ENCODE peak calls at places on chromosomes 6 and 20, in ten cellular contexts. S is activated B cell treated with CpG ODN at 0.5 μM for 24 hours; B is activated T-cell treated with anti-CD3 and anti-CD28 coated beads, Interleukin-2, amount 50 U/mL, for 72 hours; O is gastroesophageal sphincter; J is activated naive CD8-positive, alpha-beta T cell treated with anti-CD3 and anti-CD28 coated beads, Interleukin-2, amount 50 U/mL, for 24 hours; A is right cardiac atrium; N is naive thymus-derived CD4-positive, alpha-beta T cell; V is body of pancreas; U is IMR-90; H is HCT116. D is an unnamed sample.

GRCh38 chr6:4067673-4068072 is 11.3 kb downstream of the FAM217A start:
- ATAC-seq in O (no peak), B (no peak), A (no peak), U (no peak), S (no peak), N (no peak), H (no peak), V (no peak), J (no peak), D (no peak)

GRCh38 chr20:32522775-32523612 is 62.1 kb downstream of the NOL4L start:
- ATAC-seq in N (peak; percentile 12), S (peak; percentile 73), V (no peak), J (peak; percentile 51), H (no peak), O (no peak), A (no peak), U (no peak), B (peak; percentile 42), D (peak; percentile 76)

GRCh38 chr20:47870475-47870874 is 85.2 kb upstream of the SULF2 start:
- ATAC-seq in S (no peak), A (no peak), O (no peak), H (no peak), J (no peak), U (no peak), V (no peak), N (no peak), B (no peak), D (no peak)

GRCh38 chr6:8180327-8181161 is 78.2 kb upstream of the EEF1E1 start:
- ATAC-seq in U (peak; percentile 93), O (no peak), S (no peak), V (no peak), N (no peak), B (no peak), A (no peak), J (no peak), H (peak; percentile 88), D (no peak)

GRCh38 chr6:163386329-163386910 is 28.1 kb upstream of the QKI start:
- ATAC-seq in J (no peak), U (no peak), A (no peak), B (no peak), O (no peak), N (no peak), V (no peak), H (no peak), S (no peak), D (no peak)

GRCh38 chr6:48733581-48733980 is 622.6 kb upstream of the PTCHD4 start:
- ATAC-seq in A (no peak), J (no peak), N (no peak), B (no peak), S (no peak), O (no peak), H (no peak), U (no peak), V (no peak), D (no peak)

GRCh38 chr6:137846772-137847313 is 20.2 kb upstream of the TNFAIP3 start:
- ATAC-seq in A (peak; percentile 80), J (no peak), N (peak; percentile 92), H (no peak), V (peak; percentile 21), O (peak; percentile 73), U (no peak), B (no peak), S (peak; percentile 90), D (peak; percentile 93)

GRCh38 chr20:57167971-57168693 is 98.3 kb downstream of the BMP7 start:
- ATAC-seq in H (peak; percentile 84), A (peak; percentile 53), U (no peak), J (no peak), S (no peak), B (no peak), O (no peak), N (no peak), V (no peak), D (no peak)

GRCh38 chr6:10558575-10558974 is 37.4 kb downstream of the GCNT2 start:
- ATAC-seq in A (no peak), N (no peak), H (no peak), B (no peak), V (no peak), S (no peak), U (no peak), J (no peak), O (no peak), D (no peak)

GRCh38 chr6:122969999-122970398 is 26.0 kb upstream of the CLVS2 start:
- ATAC-seq in O (no peak), A (no peak), N (no peak), V (no peak), B (no peak), J (no peak), S (no peak), H (peak; percentile 68), U (no peak), D (no peak)

GRCh38 chr6:105077592-105078463 is 102.0 kb downstream of the POPDC3 start:
- ATAC-seq in N (no peak), V (no peak), S (no peak), O (no peak), U (peak; percentile 74), A (no peak), H (peak; percentile 58), B (no peak), J (no peak), D (no peak)

GRCh38 chr20:63791497-63792156 is 39.4 kb downstream of the ZBTB46 start:
- ATAC-seq in U (peak; percentile 24), J (no peak), V (no peak), A (peak; percentile 59), H (no peak), B (no peak), O (no peak), S (no peak), N (no peak), D (no peak)

GRCh38 chr6:74879234-74879633 is 326.6 kb downstream of the COL12A1 start:
- ATAC-seq in O (peak; percentile 58), A (peak; percentile 66), B (no peak), S (no peak), N (no peak), H (no peak), U (peak; percentile 90), J (no peak), V (no peak), D (no peak)

GRCh38 chr6:75505426-75505825 is 11.8 kb upstream of the FILIP1 start:
- ATAC-seq in V (no peak), H (no peak), O (no peak), N (no peak), U (no peak), J (no peak), B (no peak), S (no peak), A (no peak), D (no peak)

GRCh38 chr6:4905858-4906257 is 98.0 kb downstream of the RPP40 start:
- ATAC-seq in S (no peak), H (no peak), B (no peak), O (no peak), V (no peak), A (no peak), J (no peak), N (peak; percentile 35), U (no peak), D (no peak)

D was measured in stimulated activated memory B cell treated with anti-CD40 and anti-IgM and Interleukin-4, amounts not matched to agents 10 μg/mL and 1 μg/mL and 100 μg/mL, for 72 hours.